ENCODE peak calls at places on chromosomes 6 and 20, in seven cellular contexts. One of them, this sample, is unnamed.

GRCh38 chr6:44670146-44670545 is 282.6 kb downstream of the CDC5L start:
- DNase-seq in mammary epithelial cell: no peak
- DNase-seq in right lobe of liver: no peak
- DNase-seq in right atrium auricular region: no peak
- DNase-seq in GM12865: no peak
- DNase-seq in neural progenitor cell: no peak
- DNase-seq in PC-9: no peak
- DNase-seq in this sample: no peak

GRCh38 chr6:19838442-19839236 is 1.5 kb downstream of the ID4 start:
- DNase-seq in mammary epithelial cell: peak
- DNase-seq in right lobe of liver: no peak
- DNase-seq in right atrium auricular region: no peak
- DNase-seq in GM12865: peak
- DNase-seq in neural progenitor cell: peak
- DNase-seq in PC-9: peak
- DNase-seq in this sample: no peak

GRCh38 chr6:68238097-68238597 is 396.9 kb upstream of the ADGRB3 start:
- DNase-seq in mammary epithelial cell: no peak
- DNase-seq in right lobe of liver: no peak
- DNase-seq in right atrium auricular region: no peak
- DNase-seq in GM12865: no peak
- DNase-seq in neural progenitor cell: no peak
- DNase-seq in PC-9: no peak
- DNase-seq in this sample: no peak

GRCh38 chr20:3158968-3159431 is 665 bp downstream of the FASTKD5 start:
- DNase-seq in mammary epithelial cell: no peak
- DNase-seq in right lobe of liver: no peak
- DNase-seq in right atrium auricular region: no peak
- DNase-seq in GM12865: peak
- DNase-seq in neural progenitor cell: peak
- DNase-seq in PC-9: no peak
- DNase-seq in this sample: no peak

GRCh38 chr6:129686941-129687627 is 22.9 kb downstream of the ARHGAP18 start:
- DNase-seq in mammary epithelial cell: peak
- DNase-seq in right lobe of liver: no peak
- DNase-seq in right atrium auricular region: no peak
- DNase-seq in GM12865: peak
- DNase-seq in neural progenitor cell: no peak
- DNase-seq in PC-9: no peak
- DNase-seq in this sample: no peak

GRCh38 chr6:154548130-154548830 is 37.8 kb upstream of the CNKSR3 start:
- DNase-seq in mammary epithelial cell: no peak
- DNase-seq in right lobe of liver: no peak
- DNase-seq in right atrium auricular region: no peak
- DNase-seq in GM12865: no peak
- DNase-seq in neural progenitor cell: no peak
- DNase-seq in PC-9: no peak
- DNase-seq in this sample: no peak

GRCh38 chr6:21341910-21342309 is 251.6 kb upstream of the SOX4 start:
- DNase-seq in mammary epithelial cell: no peak
- DNase-seq in right lobe of liver: no peak
- DNase-seq in right atrium auricular region: no peak
- DNase-seq in GM12865: no peak
- DNase-seq in neural progenitor cell: no peak
- DNase-seq in PC-9: no peak
- DNase-seq in this sample: no peak

GRCh38 chr20:57595041-57596030 is 24.9 kb downstream of the ZBP1 start:
- DNase-seq in mammary epithelial cell: no peak
- DNase-seq in right lobe of liver: peak
- DNase-seq in right atrium auricular region: no peak
- DNase-seq in GM12865: no peak
- DNase-seq in neural progenitor cell: no peak
- DNase-seq in PC-9: no peak
- DNase-seq in this sample: no peak

GRCh38 chr20:42957014-42957694 is 232.6 kb downstream of the PTPRT start:
- DNase-seq in mammary epithelial cell: no peak
- DNase-seq in right lobe of liver: no peak
- DNase-seq in right atrium auricular region: no peak
- DNase-seq in GM12865: no peak
- DNase-seq in neural progenitor cell: no peak
- DNase-seq in PC-9: no peak
- DNase-seq in this sample: no peak

GRCh38 chr20:22921595-22922421 is 113.3 kb upstream of the SSTR4 start:
- DNase-seq in mammary epithelial cell: peak
- DNase-seq in right lobe of liver: no peak
- DNase-seq in right atrium auricular region: no peak
- DNase-seq in GM12865: no peak
- DNase-seq in neural progenitor cell: no peak
- DNase-seq in PC-9: peak
- DNase-seq in this sample: no peak

GRCh38 chr20:23970049-23970448 is 18.5 kb downstream of the GGTLC1 start:
- DNase-seq in mammary epithelial cell: no peak
- DNase-seq in right lobe of liver: no peak
- DNase-seq in right atrium auricular region: no peak
- DNase-seq in GM12865: no peak
- DNase-seq in neural progenitor cell: no peak
- DNase-seq in PC-9: no peak
- DNase-seq in this sample: no peak

GRCh38 chr6:42251500-42251899 is 33.8 kb upstream of the MRPS10 start:
- DNase-seq in mammary epithelial cell: no peak
- DNase-seq in right lobe of liver: no peak
- DNase-seq in right atrium auricular region: no peak
- DNase-seq in GM12865: no peak
- DNase-seq in neural progenitor cell: no peak
- DNase-seq in PC-9: no peak
- DNase-seq in this sample: no peak

GRCh38 chr6:3324262-3324942 is 65.7 kb downstream of the PSMG4 start:
- DNase-seq in mammary epithelial cell: peak
- DNase-seq in right lobe of liver: no peak
- DNase-seq in right atrium auricular region: no peak
- DNase-seq in GM12865: peak
- DNase-seq in neural progenitor cell: no peak
- DNase-seq in PC-9: no peak
- DNase-seq in this sample: peak

GRCh38 chr20:23397961-23398360 is 23.3 kb downstream of the NAPB start:
- DNase-seq in mammary epithelial cell: no peak
- DNase-seq in right lobe of liver: no peak
- DNase-seq in right atrium auricular region: no peak
- DNase-seq in GM12865: no peak
- DNase-seq in neural progenitor cell: no peak
- DNase-seq in PC-9: no peak
- DNase-seq in this sample: no peak

GRCh38 chr6:45896783-45897441 is 118.7 kb downstream of the CLIC5 start:
- DNase-seq in mammary epithelial cell: no peak
- DNase-seq in right lobe of liver: no peak
- DNase-seq in right atrium auricular region: no peak
- DNase-seq in GM12865: peak
- DNase-seq in neural progenitor cell: no peak
- DNase-seq in PC-9: no peak
- DNase-seq in this sample: no peak

GRCh38 chr6:17381429-17382147 is 11.8 kb upstream of the CAP2 start:
- DNase-seq in mammary epithelial cell: no peak
- DNase-seq in right lobe of liver: no peak
- DNase-seq in right atrium auricular region: no peak
- DNase-seq in GM12865: no peak
- DNase-seq in neural progenitor cell: no peak
- DNase-seq in PC-9: no peak
- DNase-seq in this sample: no peak

GRCh38 chr6:137342607-137343186 is 123.5 kb upstream of the IFNGR1 start:
- DNase-seq in mammary epithelial cell: no peak
- DNase-seq in right lobe of liver: no peak
- DNase-seq in right atrium auricular region: no peak
- DNase-seq in GM12865: no peak
- DNase-seq in neural progenitor cell: no peak
- DNase-seq in PC-9: no peak
- DNase-seq in this sample: no peak

GRCh38 chr20:23100021-23100753 is 14.1 kb upstream of the CD93 start:
- DNase-seq in mammary epithelial cell: peak
- DNase-seq in right lobe of liver: no peak
- DNase-seq in right atrium auricular region: no peak
- DNase-seq in GM12865: no peak
- DNase-seq in neural progenitor cell: no peak
- DNase-seq in PC-9: peak
- DNase-seq in this sample: no peak

GRCh38 chr6:155880905-155881304 is 425.3 kb upstream of the NOX3 start:
- DNase-seq in mammary epithelial cell: no peak
- DNase-seq in right lobe of liver: no peak
- DNase-seq in right atrium auricular region: no peak
- DNase-seq in GM12865: no peak
- DNase-seq in neural progenitor cell: no peak
- DNase-seq in PC-9: peak
- DNase-seq in this sample: no peak

GRCh38 chr20:47736570-47737152 is 48.6 kb downstream of the SULF2 start:
- DNase-seq in mammary epithelial cell: no peak
- DNase-seq in right lobe of liver: no peak
- DNase-seq in right atrium auricular region: no peak
- DNase-seq in GM12865: no peak
- DNase-seq in neural progenitor cell: no peak
- DNase-seq in PC-9: no peak
- DNase-seq in this sample: no peak

DNA sequence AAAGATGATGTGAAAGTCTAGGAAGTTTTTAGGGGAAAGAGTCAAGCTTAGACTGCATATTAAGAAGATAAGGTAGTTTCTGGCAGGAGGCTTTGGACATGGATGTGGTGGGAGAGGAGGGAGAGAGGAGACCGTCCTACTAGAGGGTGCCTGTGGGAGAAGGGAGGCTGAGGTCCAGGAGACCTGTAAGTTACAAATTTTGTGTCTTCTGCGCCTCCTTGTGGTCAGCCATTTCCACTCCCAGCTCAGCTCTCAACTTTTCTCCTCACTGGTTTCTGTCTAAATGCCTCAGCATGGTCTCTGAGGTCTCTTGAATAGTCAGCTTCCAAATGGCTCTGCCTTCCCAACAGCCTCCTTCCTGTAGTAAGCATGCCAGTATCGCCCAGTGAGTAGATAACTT is 193.4 kb downstream of the UNC5CL start:
- DNase-seq in mammary epithelial cell: peak
- DNase-seq in right lobe of liver: no peak
- DNase-seq in right atrium auricular region: no peak
- DNase-seq in GM12865: peak
- DNase-seq in neural progenitor cell: peak
- DNase-seq in PC-9: peak
- DNase-seq in this sample: peak
- TF ChIP-seq CTCF in mammary epithelial cell: peak
- TF ChIP-seq CTCF in right lobe of liver: peak
- TF ChIP-seq CTCF in right atrium auricular region: peak
- TF ChIP-seq CTCF in GM12865: peak
- TF ChIP-seq CTCF in neural progenitor cell: peak
- TF ChIP-seq CTCF in PC-9: peak
- TF ChIP-seq CTCF in this sample: peak

GRCh38 chr6:35302604-35303218 is 5.1 kb downstream of the DEF6 start:
- DNase-seq in mammary epithelial cell: peak
- DNase-seq in right lobe of liver: no peak
- DNase-seq in right atrium auricular region: no peak
- DNase-seq in GM12865: peak
- DNase-seq in neural progenitor cell: no peak
- DNase-seq in PC-9: peak
- DNase-seq in this sample: peak
- H3K4me3 ChIP-seq in mammary epithelial cell: peak
- H3K4me3 ChIP-seq in right lobe of liver: no peak
- H3K4me3 ChIP-seq in right atrium auricular region: no peak
- H3K4me3 ChIP-seq in GM12865: peak
- H3K4me3 ChIP-seq in neural progenitor cell: no peak
- H3K4me3 ChIP-seq in PC-9: no peak
- H3K4me3 ChIP-seq in this sample: peak

GRCh38 chr6:138607478-138608433 is 108.5 kb upstream of the NHSL1 start:
- DNase-seq in mammary epithelial cell: no peak
- DNase-seq in right lobe of liver: no peak
- DNase-seq in right atrium auricular region: no peak
- DNase-seq in GM12865: no peak
- DNase-seq in neural progenitor cell: peak
- DNase-seq in PC-9: no peak
- DNase-seq in this sample: no peak
- TF ChIP-seq CTCF in mammary epithelial cell: no peak
- TF ChIP-seq CTCF in right lobe of liver: no peak
- TF ChIP-seq CTCF in right atrium auricular region: no peak
- TF ChIP-seq CTCF in GM12865: no peak
- TF ChIP-seq CTCF in neural progenitor cell: no peak
- TF ChIP-seq CTCF in PC-9: no peak
- TF ChIP-seq CTCF in this sample: no peak

GRCh38 chr20:63854069-63854765 is 7.1 kb upstream of the ABHD16B start:
- DNase-seq in mammary epithelial cell: no peak
- DNase-seq in right lobe of liver: no peak
- DNase-seq in right atrium auricular region: no peak
- DNase-seq in GM12865: peak
- DNase-seq in neural progenitor cell: no peak
- DNase-seq in PC-9: no peak
- DNase-seq in this sample: no peak

GRCh38 chr20:63857751-63858392 is 3.4 kb upstream of the ABHD16B start:
- DNase-seq in mammary epithelial cell: no peak
- DNase-seq in right lobe of liver: peak
- DNase-seq in right atrium auricular region: no peak
- DNase-seq in GM12865: no peak
- DNase-seq in neural progenitor cell: no peak
- DNase-seq in PC-9: no peak
- DNase-seq in this sample: no peak

GRCh38 chr20:63856111-63856511 is 5.2 kb upstream of the ABHD16B start:
- DNase-seq in mammary epithelial cell: no peak
- DNase-seq in right lobe of liver: no peak
- DNase-seq in right atrium auricular region: no peak
- DNase-seq in GM12865: no peak
- DNase-seq in neural progenitor cell: no peak
- DNase-seq in PC-9: no peak
- DNase-seq in this sample: no peak

GRCh38 chr20:63854766-63855362 is 6.4 kb upstream of the ABHD16B start:
- DNase-seq in mammary epithelial cell: no peak
- DNase-seq in right lobe of liver: no peak
- DNase-seq in right atrium auricular region: no peak
- DNase-seq in GM12865: no peak
- DNase-seq in neural progenitor cell: peak
- DNase-seq in PC-9: no peak
- DNase-seq in this sample: no peak

DNA sequence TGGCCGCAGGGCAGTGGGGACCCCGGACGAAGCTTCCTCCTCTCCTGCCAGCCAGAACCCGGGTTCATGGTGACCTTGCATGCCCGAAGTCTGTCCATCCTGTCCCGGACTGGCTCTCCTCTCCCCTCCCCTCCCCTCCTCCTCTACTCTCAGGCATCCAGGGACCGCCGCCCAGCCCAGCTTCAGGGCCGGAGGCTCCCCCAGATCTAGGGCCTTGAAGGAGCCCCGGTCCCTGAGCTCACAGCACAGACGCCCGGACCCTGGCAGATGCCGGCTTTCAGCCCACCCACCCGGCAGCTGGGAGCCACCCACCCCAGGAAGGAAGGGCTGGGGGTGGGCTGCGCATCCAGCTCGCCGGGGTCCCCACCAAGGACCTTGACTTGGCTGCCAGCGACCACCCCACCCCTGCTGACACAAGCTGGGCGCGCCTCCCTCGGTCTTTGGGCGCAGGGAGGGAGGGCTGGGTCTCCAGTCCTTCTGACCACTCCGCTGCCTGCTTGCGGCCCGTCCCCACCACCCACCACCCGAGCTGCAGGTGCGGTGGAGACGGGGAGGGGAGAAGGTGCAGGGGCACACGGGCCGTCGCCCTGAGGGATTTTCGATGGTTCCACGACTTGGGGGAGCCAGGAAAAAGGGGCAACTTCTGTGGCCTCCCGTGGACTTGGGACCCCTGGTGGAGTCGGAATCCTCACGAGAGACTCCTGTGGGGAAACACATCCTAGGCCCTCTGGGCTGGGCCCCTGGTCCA is 5.8 kb upstream of the ABHD16B start:
- DNase-seq in mammary epithelial cell: no peak
- DNase-seq in right lobe of liver: no peak
- DNase-seq in right atrium auricular region: no peak
- DNase-seq in GM12865: no peak
- DNase-seq in neural progenitor cell: no peak
- DNase-seq in PC-9: no peak
- DNase-seq in this sample: no peak
- H3K4me3 ChIP-seq in mammary epithelial cell: no peak
- H3K4me3 ChIP-seq in right lobe of liver: no peak
- H3K4me3 ChIP-seq in right atrium auricular region: peak
- H3K4me3 ChIP-seq in GM12865: no peak
- H3K4me3 ChIP-seq in neural progenitor cell: no peak
- H3K4me3 ChIP-seq in PC-9: no peak
- H3K4me3 ChIP-seq in this sample: no peak

This sample was measured in GM12864.